ENCODE peak calls at places on chromosomes 3 and 15, in nine cellular contexts. G, A, V, E, B, U, D, P and M are unnamed samples.

GRCh38 chr15:85950101-85950500 is 129.6 kb upstream of the AGBL1 start:
- DNase-seq in G (no peak), A (no peak), V (peak; percentile 60), E (no peak), B (no peak), U (no peak), D (no peak), P (no peak), M (no peak)

GRCh38 chr3:128144512-128144911 is 8.8 kb upstream of the EEFSEC start:
- DNase-seq in G (no peak), A (no peak), V (no peak), E (no peak), B (no peak), U (no peak), D (no peak), P (no peak), M (no peak)

GRCh38 chr3:48215466-48215865 is 7.8 kb upstream of the CAMP start:
- DNase-seq in G (peak; percentile 47), A (no peak), V (peak; percentile 36), E (no peak), B (peak; percentile 77), U (no peak), D (peak; percentile 80), P (peak; percentile 33), M (peak; percentile 69)

GRCh38 chr3:46419816-46420215 is 12.8 kb downstream of the CCRL2 start:
- DNase-seq in G (no peak), A (no peak), V (no peak), E (no peak), B (no peak), U (no peak), D (no peak), P (no peak), M (no peak)

GRCh38 chr15:101193781-101194180 is 58.1 kb downstream of the CHSY1 start:
- DNase-seq in G (no peak), A (no peak), V (no peak), E (no peak), B (no peak), U (no peak), D (no peak), P (no peak), M (no peak)

GRCh38 chr3:78887608-78888011 is 880.2 kb downstream of the ROBO1 start:
- DNase-seq in G (peak; percentile 60), A (peak; percentile 46), V (no peak), E (no peak), B (peak; percentile 57), U (no peak), D (no peak), P (no peak), M (peak; percentile 44)

GRCh38 chr3:197795200-197795599 is 4.1 kb downstream of the LRCH3 start:
- DNase-seq in G (peak; percentile 92), A (peak; percentile 76), V (no peak), E (peak; percentile 23), B (peak; percentile 71), U (peak; percentile 66), D (no peak), P (no peak), M (peak; percentile 89)

GRCh38 chr3:102447272-102447671 is 12.5 kb downstream of the ZPLD1 start:
- DNase-seq in G (peak; percentile 43), A (peak; percentile 87), V (no peak), E (no peak), B (peak; percentile 67), U (peak; percentile 78), D (no peak), P (no peak), M (peak; percentile 74)

GRCh38 chr15:35115155-35115725 is 30.1 kb upstream of the NANOGP8 start:
- DNase-seq in G (no peak), A (no peak), V (no peak), E (no peak), B (peak; percentile 38), U (no peak), D (no peak), P (no peak), M (no peak)

GRCh38 chr3:21508244-21508643 is 242.8 kb downstream of the ZNF385D start:
- DNase-seq in G (no peak), A (no peak), V (no peak), E (peak; percentile 55), B (no peak), U (no peak), D (no peak), P (no peak), M (no peak)

GRCh38 chr15:27059610-27060202 is 88.7 kb downstream of the GABRG3 start:
- DNase-seq in G (peak; percentile 15), A (peak; percentile 17), V (no peak), E (peak; percentile 56), B (peak; percentile 40), U (peak; percentile 44), D (no peak), P (peak; percentile 25), M (peak; percentile 39)

GRCh38 chr3:17195192-17195611 is 310.4 kb downstream of the PLCL2 start:
- DNase-seq in G (peak; percentile 76), A (no peak), V (no peak), E (peak; percentile 12), B (peak; percentile 69), U (no peak), D (no peak), P (no peak), M (peak; percentile 53)

GRCh38 chr3:44914936-44915335 is 40.5 kb downstream of the TGM4 start:
- DNase-seq in G (no peak), A (no peak), V (no peak), E (peak; percentile 54), B (no peak), U (peak; percentile 70), D (no peak), P (no peak), M (peak; percentile 16)

GRCh38 chr15:90529008-90529368 is 735 bp upstream of the CRTC3 start:
- DNase-seq in G (no peak), A (no peak), V (no peak), E (no peak), B (no peak), U (no peak), D (no peak), P (no peak), M (no peak)
- H3K4me3 ChIP-seq in G (no peak overlapping the region), A (peak overlapping the region; percentile 68), V (peak overlapping the region; percentile 94), E (no peak overlapping the region), B (no peak overlapping the region), U (peak overlapping the region; percentile 81), D (peak overlapping the region; percentile 78), P (peak overlapping the region; percentile 58), M (no peak overlapping the region)

GRCh38 chr3:149752051-149752787 is at the start of gene COMMD2:
- DNase-seq in G (peak; percentile 87), A (peak; percentile 88), V (peak; percentile 73), E (peak; percentile 86), B (peak; percentile 89), U (peak; percentile 96), D (peak; percentile 90), P (peak; percentile 73), M (peak; percentile 86)
- TF ChIP-seq CTCF in G (peak; percentile 32), A (peak; percentile 33), V (peak; percentile 48), E (no peak), B (no peak), U (peak; percentile 62), D (no peak), P (no peak), M (peak; percentile 21)

GRCh38 chr3:33428812-33429211 is 11.4 kb downstream of the UBP1 start:
- DNase-seq in G (no peak), A (no peak), V (no peak), E (no peak), B (no peak), U (no peak), D (no peak), P (no peak), M (no peak)

GRCh38 chr3:33426630-33427341 is 13.4 kb downstream of the UBP1 start:
- DNase-seq in G (no peak), A (peak; percentile 52), V (no peak), E (no peak), B (no peak), U (peak; percentile 61), D (no peak), P (peak; percentile 80), M (no peak)

GRCh38 chr3:33424606-33425453 is 15.4 kb downstream of the UBP1 start:
- DNase-seq in G (no peak), A (no peak), V (no peak), E (no peak), B (no peak), U (no peak), D (no peak), P (no peak), M (no peak)

GRCh38 chr3:33426068-33426467 is 14.1 kb downstream of the UBP1 start:
- DNase-seq in G (no peak), A (no peak), V (no peak), E (no peak), B (no peak), U (no peak), D (no peak), P (no peak), M (no peak)

GRCh38 chr3:33425456-33425855 is 14.7 kb downstream of the UBP1 start:
- DNase-seq in G (peak; percentile 17), A (no peak), V (no peak), E (no peak), B (peak; percentile 44), U (no peak), D (no peak), P (no peak), M (no peak)
- H3K4me3 ChIP-seq in G (no peak overlapping the region), A (no peak overlapping the region), V (no peak overlapping the region), E (no peak overlapping the region), B (no peak overlapping the region), U (no peak overlapping the region), D (no peak overlapping the region), P (no peak overlapping the region), M (no peak overlapping the region)

DNA sequence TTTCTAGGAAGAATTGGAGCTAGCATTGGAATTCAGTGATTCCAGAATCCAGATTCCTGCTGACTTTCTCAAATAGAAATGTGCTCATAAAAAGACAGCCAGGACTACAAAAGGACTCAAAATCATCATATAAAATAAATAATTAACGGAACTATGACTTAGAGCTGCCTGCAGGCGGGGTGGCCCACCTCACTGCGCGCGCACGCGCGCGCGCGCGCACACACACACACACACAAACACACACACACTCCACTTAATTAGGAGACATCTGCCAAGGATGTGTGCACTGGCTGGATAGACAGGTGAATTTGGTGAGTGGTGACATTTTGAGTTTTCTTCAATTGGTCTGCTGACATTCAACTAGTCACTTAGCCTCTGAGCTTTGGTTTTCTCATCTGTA is 6.9 kb upstream of the MEX3B start:
- DNase-seq in G (no peak), A (no peak), V (no peak), E (no peak), B (no peak), U (no peak), D (no peak), P (no peak), M (no peak)
- TF ChIP-seq CTCF in G (no peak), A (no peak), V (no peak), E (no peak), B (no peak), U (no peak), D (no peak), P (no peak), M (no peak)

GRCh38 chr15:41887893-41888292 is 6.0 kb downstream of the SPTBN5 start:
- DNase-seq in G (no peak), A (no peak), V (no peak), E (no peak), B (no peak), U (no peak), D (no peak), P (no peak), M (no peak)
- H3K4me3 ChIP-seq in G (no peak overlapping the region), A (no peak overlapping the region), V (no peak overlapping the region), E (no peak overlapping the region), B (no peak overlapping the region), U (no peak overlapping the region), D (no peak overlapping the region), P (no peak overlapping the region), M (no peak overlapping the region)